ENCODE peak calls at places on chromosomes 7 and 10, in eight cellular contexts. R is ELR; J is IMR-90; S is activated CD4-positive, CD25-positive, alpha-beta regulatory T cell; V is anterior cingulate cortex; E is iPS-NIHi11; U is KBM-7; A is T follicular helper cell. L is an unnamed sample.
A peak's percentile ranks its signal among the peaks of the same experiment; 100 is the strongest.

GRCh38 chr10:5433182-5433581 is 20.8 kb downstream of the NET1 start:
- DNase-seq in R (peak; percentile 22), J (no peak), S (no peak), V (no peak), E (no peak), U (no peak), A (no peak), L (no peak)

GRCh38 chr10:13099144-13099665 is 758 bp upstream of the OPTN start:
- DNase-seq in R (peak; percentile 78), J (peak; percentile 57), S (peak; percentile 12), V (no peak), E (peak; percentile 76), U (peak; percentile 67), A (peak; percentile 14), L (peak; percentile 79)

GRCh38 chr7:19333706-19334105 is 188.5 kb upstream of the FERD3L start:
- DNase-seq in R (no peak), J (no peak), S (no peak), V (no peak), E (no peak), U (no peak), A (no peak), L (peak; percentile 75)

GRCh38 chr7:47318395-47319182 is 263.3 kb downstream of the TNS3 start:
- DNase-seq in R (no peak), J (no peak), S (no peak), V (no peak), E (no peak), U (no peak), A (no peak), L (no peak)

GRCh38 chr7:151847681-151848081 is 29.2 kb downstream of the PRKAG2 start:
- DNase-seq in R (no peak), J (no peak), S (no peak), V (no peak), E (no peak), U (no peak), A (no peak), L (no peak)

GRCh38 chr10:128898133-128898915 is 568.7 kb upstream of the MGMT start:
- DNase-seq in R (no peak), J (no peak), S (no peak), V (no peak), E (no peak), U (no peak), A (no peak), L (no peak)

GRCh38 chr10:78508955-78509354 is 475.3 kb downstream of the RPS24 start:
- DNase-seq in R (no peak), J (no peak), S (no peak), V (peak; percentile 13), E (no peak), U (no peak), A (no peak), L (peak; percentile 34)

GRCh38 chr7:74223711-74224510 is 14.1 kb downstream of the LAT2 start:
- DNase-seq in R (no peak), J (no peak), S (no peak), V (no peak), E (no peak), U (no peak), A (no peak), L (no peak)

GRCh38 chr7:101947899-101948298 is 130.5 kb downstream of the CUX1 start:
- DNase-seq in R (no peak), J (no peak), S (no peak), V (no peak), E (no peak), U (no peak), A (no peak), L (no peak)

GRCh38 chr10:72598769-72599701 is 26.8 kb downstream of the MICU1 start:
- DNase-seq in R (no peak), J (no peak), S (no peak), V (no peak), E (peak; percentile 33), U (no peak), A (no peak), L (no peak)

GRCh38 chr10:69733791-69734261 is 67.9 kb upstream of the COL13A1 start:
- DNase-seq in R (peak; percentile 65), J (peak; percentile 68), S (no peak), V (no peak), E (no peak), U (no peak), A (no peak), L (no peak)

GRCh38 chr7:22725585-22725984 is 1.4 kb upstream of the IL6 start:
- DNase-seq in R (peak; percentile 78), J (peak; percentile 48), S (no peak), V (no peak), E (peak; percentile 27), U (peak; percentile 33), A (no peak), L (no peak)

GRCh38 chr7:129853661-129854268 is 99.0 kb downstream of the UBE2H start:
- DNase-seq in R (peak; percentile 75), J (no peak), S (no peak), V (no peak), E (no peak), U (peak; percentile 41), A (no peak), L (no peak)

GRCh38 chr7:74305987-74306736 is 17.0 kb downstream of the CLIP2 start:
- DNase-seq in R (no peak), J (no peak), S (no peak), V (no peak), E (no peak), U (no peak), A (no peak), L (peak; percentile 77)

GRCh38 chr7:82413237-82413636 is 30.3 kb downstream of the CACNA2D1 start:
- DNase-seq in R (no peak), J (no peak), S (no peak), V (no peak), E (no peak), U (no peak), A (no peak), L (no peak)

GRCh38 chr10:88157981-88158465 is 294.6 kb downstream of the PTEN start:
- DNase-seq in R (peak; percentile 96), J (peak; percentile 96), S (no peak), V (no peak), E (no peak), U (peak; percentile 15), A (no peak), L (no peak)

GRCh38 chr7:128260069-128260468 is 19.0 kb downstream of the LEP start:
- DNase-seq in R (no peak), J (no peak), S (no peak), V (no peak), E (no peak), U (no peak), A (no peak), L (no peak)

GRCh38 chr7:138890467-138890781 is 90.8 kb downstream of the KIAA1549 start:
- DNase-seq in R (no peak), J (no peak), S (no peak), V (no peak), E (no peak), U (no peak), A (no peak), L (no peak)

GRCh38 chr7:152886579-152887117 is 127.1 kb downstream of the ACTR3B start:
- DNase-seq in R (no peak), J (no peak), S (no peak), V (no peak), E (no peak), U (no peak), A (no peak), L (no peak)

GRCh38 chr10:117366741-117367140 is 8.5 kb downstream of the PDZD8 start:
- DNase-seq in R (no peak), J (no peak), S (no peak), V (no peak), E (no peak), U (no peak), A (no peak), L (no peak)

GRCh38 chr10:21290499-21291160 is 234.9 kb downstream of the SKIDA1 start:
- DNase-seq in R (no peak), J (no peak), S (no peak), V (no peak), E (no peak), U (no peak), A (no peak), L (no peak)

GRCh38 chr7:50615519-50615845 is 50.3 kb upstream of the DDC start:
- DNase-seq in R (no peak), J (no peak), S (no peak), V (no peak), E (no peak), U (no peak), A (no peak), L (no peak)

L was measured in midbrain.